ENCODE peak calls at places on chromosomes 16 and 17, in six cellular contexts. A, H, G, P, N and F are unnamed samples.

GRCh38 chr16:17105239-17105721 is 365.5 kb downstream of the XYLT1 start:
- DNase-seq in H (no peak), A (no peak), G (no peak), P (no peak), N (no peak), F (no peak)

GRCh38 chr17:52965856-52966255 is 807.3 kb upstream of the CA10 start:
- DNase-seq in N (no peak), P (no peak), A (no peak), G (no peak), H (no peak), F (no peak)

GRCh38 chr17:79075433-79075805 is 795 bp downstream of the ENGASE start:
- DNase-seq in G (no peak), A (peak), P (no peak), H (no peak), N (no peak), F (no peak)

GRCh38 chr17:66541461-66542182 is 239.2 kb downstream of the PRKCA start:
- DNase-seq in N (no peak), P (no peak), A (peak), G (no peak), H (no peak), F (no peak)

GRCh38 chr17:73564856-73565255 is 79.4 kb downstream of the SDK2 start:
- DNase-seq in N (no peak), G (no peak), H (no peak), P (no peak), A (no peak), F (no peak)

GRCh38 chr17:37488009-37488604 is 1.6 kb upstream of the DUSP14 start:
- DNase-seq in P (peak), N (peak), A (peak), G (no peak), H (no peak), F (no peak)

GRCh38 chr17:76784926-76785325 is 47.0 kb downstream of the MFSD11 start:
- DNase-seq in N (no peak), G (no peak), A (no peak), H (no peak), P (no peak), F (no peak)

GRCh38 chr16:77585379-77585778 is 136.9 kb upstream of the NUDT7 start:
- DNase-seq in A (no peak), N (peak), G (no peak), H (no peak), P (no peak), F (no peak)

GRCh38 chr16:67613808-67614207 is 31.1 kb upstream of the CARMIL2 start:
- DNase-seq in H (no peak), P (peak), G (no peak), A (no peak), N (no peak), F (no peak)

GRCh38 chr17:18042969-18043368 is 3.8 kb downstream of the GID4 start:
- DNase-seq in H (no peak), N (no peak), P (no peak), G (no peak), A (no peak), F (no peak)